ENCODE peak calls at places on chromosomes 4 and X, in six cellular contexts. U, S, L, H, R and G are unnamed samples.

GRCh38 chr4:185838104-185838452 is 26.1 kb upstream of the SORBS2 start:
- DNase-seq in R (peak; percentile 71), H (no peak), L (no peak), S (no peak), U (no peak), G (no peak)

GRCh38 chr4:836781-837301 is 10.9 kb upstream of the CPLX1 start:
- DNase-seq in S (no peak), H (no peak), L (no peak), U (no peak), R (peak; percentile 74), G (no peak)

GRCh38 chr4:172858731-172859230 is 309.8 kb upstream of the GALNT7 start:
- DNase-seq in R (no peak), L (no peak), H (peak; percentile 42), U (no peak), S (no peak), G (no peak)

GRCh38 chr4:161581262-161581661 is 582.5 kb downstream of the FSTL5 start:
- DNase-seq in U (peak; percentile 51), L (no peak), H (peak; percentile 38), R (no peak), S (peak; percentile 6), G (no peak)

GRCh38 chr4:173910911-173911310 is 372.6 kb downstream of the FBXO8 start:
- DNase-seq in U (no peak), H (no peak), R (no peak), L (no peak), S (no peak), G (no peak)

GRCh38 chr4:76799139-76799538 is 98.8 kb downstream of the SOWAHB start:
- DNase-seq in L (no peak), U (no peak), R (no peak), H (no peak), S (no peak), G (no peak)

GRCh38 chr4:93243262-93243661 is 585.3 kb upstream of the ATOH1 start:
- DNase-seq in L (no peak), H (no peak), U (no peak), R (no peak), S (no peak), G (no peak)

GRCh38 chrX:105098201-105098600 is 122.3 kb downstream of the TEX13A start:
- DNase-seq in R (no peak), U (no peak), S (no peak), H (no peak), L (no peak), G (no peak)

GRCh38 chr4:106914223-106914622 is 121.9 kb downstream of the DKK2 start:
- DNase-seq in S (no peak), U (peak; percentile 89), H (peak; percentile 12), L (no peak), R (no peak), G (no peak)

GRCh38 chr4:29213020-29213419 is 1507.1 kb upstream of the PCDH7 start:
- DNase-seq in U (no peak), H (no peak), S (no peak), L (no peak), R (no peak), G (no peak)

GRCh38 chrX:85941275-85941674 is 106.1 kb downstream of the CHM start:
- DNase-seq in U (no peak), S (no peak), L (no peak), R (no peak), H (no peak), G (no peak)

GRCh38 chr4:23789765-23790164 is 100.1 kb downstream of the PPARGC1A start:
- DNase-seq in R (no peak), L (peak; percentile 43), S (peak; percentile 45), H (peak; percentile 54), U (peak; percentile 87), G (no peak)

GRCh38 chrX:154353172-154353843 is 21.1 kb downstream of the FLNA start:
- DNase-seq in R (no peak), S (no peak), H (no peak), U (no peak), L (no peak), G (no peak)

GRCh38 chr4:60522265-60522664 is 677.9 kb upstream of the ADGRL3 start:
- DNase-seq in L (no peak), S (no peak), R (no peak), U (no peak), H (no peak), G (no peak)

GRCh38 chrX:108034725-108035124 is 10.1 kb upstream of the VSIG1 start:
- DNase-seq in H (no peak), U (no peak), S (no peak), R (no peak), L (no peak), G (no peak)

GRCh38 chrX:17968367-17968766 is 107.3 kb upstream of the RAI2 start:
- DNase-seq in U (no peak), L (no peak), S (no peak), R (no peak), H (no peak), G (no peak)

GRCh38 chr4:17111436-17111835 is 213.0 kb upstream of the LDB2 start:
- DNase-seq in U (peak; percentile 38), H (no peak), R (no peak), S (no peak), L (no peak), G (no peak)

GRCh38 chrX:69101655-69102251 is 63.5 kb downstream of the PJA1 start:
- DNase-seq in H (no peak), U (no peak), L (no peak), R (no peak), S (no peak), G (no peak)

GRCh38 chr4:152534541-152535231 is 1.2 kb downstream of the FBXW7 start:
- DNase-seq in S (no peak), H (peak; percentile 27), L (no peak), U (peak; percentile 12), R (peak; percentile 93), G (peak; percentile 54)

GRCh38 chrX:154791467-154791866 is 13.8 kb downstream of the MPP1 start:
- DNase-seq in S (no peak), U (no peak), H (no peak), L (no peak), R (no peak), G (no peak)

GRCh38 chr4:13365195-13365594 is 118.9 kb downstream of the RAB28 start:
- DNase-seq in L (no peak), S (no peak), R (no peak), U (no peak), H (no peak), G (no peak)

GRCh38 chr4:183100827-183101226 is 1.8 kb downstream of the WWC2 start:
- DNase-seq in U (no peak), R (no peak), L (no peak), S (no peak), H (no peak), G (no peak)
- H3K4me3 ChIP-seq in U (peak overlapping the region; percentile 92), R (peak overlapping the region; percentile 75), L (peak overlapping the region; percentile 86), S (no peak overlapping the region), H (peak overlapping the region; percentile 84), G (no peak overlapping the region)

GRCh38 chrX:38970074-38970473 is 168.8 kb downstream of the MID1IP1 start:
- DNase-seq in U (no peak), L (no peak), R (no peak), S (no peak), H (no peak), G (no peak)

GRCh38 chrX:38973327-38973726 is 172.1 kb downstream of the MID1IP1 start:
- DNase-seq in U (no peak), L (no peak), R (no peak), H (peak; percentile 9), S (no peak), G (no peak)

GRCh38 chrX:38968344-38968743 is 167.1 kb downstream of the MID1IP1 start:
- DNase-seq in H (no peak), U (peak; percentile 20), R (no peak), L (no peak), S (no peak), G (no peak)

GRCh38 chrX:38968817-38969216 is 167.6 kb downstream of the MID1IP1 start:
- DNase-seq in S (no peak), U (no peak), L (no peak), H (no peak), R (no peak), G (no peak)

GRCh38 chrX:38970845-38971244 is 169.6 kb downstream of the MID1IP1 start:
- DNase-seq in L (no peak), U (no peak), S (no peak), R (no peak), H (no peak), G (no peak)
- H3K4me3 ChIP-seq in L (no peak overlapping the region), U (no peak overlapping the region), S (no peak overlapping the region), R (no peak overlapping the region), H (no peak overlapping the region), G (no peak overlapping the region)

GRCh38 chrX:56784666-56785065 is 55.6 kb downstream of the NBDY start:
- DNase-seq in L (no peak), U (no peak), R (no peak), S (no peak), H (no peak), G (no peak)

GRCh38 chrX:56783450-56783831 is 54.4 kb downstream of the NBDY start:
- DNase-seq in L (no peak), S (no peak), R (no peak), U (no peak), H (no peak), G (peak; percentile 79)

GRCh38 chrX:56782362-56782761 is 53.3 kb downstream of the NBDY start:
- DNase-seq in H (no peak), U (no peak), L (no peak), S (no peak), R (no peak), G (no peak)

GRCh38 chrX:56783996-56784620 is 55.1 kb downstream of the NBDY start:
- DNase-seq in L (no peak), H (no peak), S (no peak), R (no peak), U (no peak), G (no peak)

DNA sequence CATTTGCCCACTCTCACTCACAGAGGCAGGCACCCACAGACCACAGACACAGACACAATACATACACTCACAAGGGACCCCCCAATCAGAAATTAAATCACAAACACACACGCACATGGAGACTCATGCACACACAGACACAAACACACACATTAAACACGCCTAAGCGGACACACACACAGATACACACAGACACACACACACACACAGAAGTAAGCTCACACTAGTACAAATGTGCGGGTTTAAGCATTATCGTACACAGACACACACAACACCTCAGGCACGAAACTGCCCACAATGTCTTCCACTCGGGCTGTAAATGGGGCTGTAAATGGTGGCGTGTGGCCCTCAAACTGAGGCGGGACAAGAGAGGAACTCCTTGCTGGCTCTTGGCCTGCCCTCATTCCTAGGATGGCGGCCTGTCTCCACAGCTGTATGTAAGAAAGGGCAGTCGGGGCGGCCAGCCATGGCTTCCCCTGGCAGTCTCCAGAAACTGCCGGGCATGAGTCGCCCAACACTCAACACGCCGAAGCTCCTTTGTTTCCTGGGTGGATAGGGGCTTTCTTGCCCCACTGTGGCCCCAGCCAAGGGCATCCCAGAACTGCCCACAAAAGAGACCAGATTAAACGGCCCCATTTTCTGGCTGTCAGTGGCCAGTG is 53.9 kb downstream of the NBDY start:
- DNase-seq in U (no peak), R (no peak), H (no peak), S (no peak), L (no peak), G (no peak)
- H3K4me3 ChIP-seq in U (no peak overlapping the region), R (no peak overlapping the region), H (no peak overlapping the region), S (no peak overlapping the region), L (no peak overlapping the region), G (peak overlapping the region; percentile 45)

DNA sequence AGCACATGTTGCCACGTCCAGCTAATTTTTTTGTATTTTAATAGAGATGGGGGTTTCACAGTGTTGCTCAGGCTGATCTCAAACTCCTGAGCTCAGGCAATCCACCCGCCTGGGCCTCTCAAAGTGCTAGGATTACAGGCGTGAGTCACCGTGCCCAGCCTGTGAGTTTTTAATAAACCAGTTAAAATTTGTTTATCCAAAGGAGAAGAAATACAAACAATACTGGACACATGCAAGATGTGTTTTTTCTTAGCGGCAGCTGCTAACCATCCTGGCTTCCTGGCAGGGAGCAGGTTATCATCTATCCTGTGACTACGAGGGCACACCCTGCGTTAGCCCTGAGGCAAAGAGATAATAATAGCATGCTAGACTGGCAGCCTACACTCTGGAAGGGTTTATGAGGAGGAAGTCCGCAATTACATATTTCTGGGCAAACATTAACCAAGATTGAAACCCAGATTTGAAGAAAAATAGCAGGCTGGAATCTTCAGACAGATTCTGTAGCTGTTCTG is 191.4 kb downstream of the SPRY1 start:
- DNase-seq in U (peak; percentile 79), S (no peak), L (peak; percentile 65), H (peak; percentile 77), R (no peak), G (no peak)
- H3K4me3 ChIP-seq in U (peak overlapping the region; percentile 6), S (no peak overlapping the region), L (no peak overlapping the region), H (no peak overlapping the region), R (no peak overlapping the region), G (no peak overlapping the region)